ENCODE peak calls at places on chromosomes 11 and 22, in eight cellular contexts. X is mucosa of descending colon; S is stimulated activated CD4-positive, alpha-beta T cell treated with anti-CD3 and anti-CD28 coated beads, TNF-alpha, amount 100 ng/mL, for 1 hour; A is NCI-H2081; I is C1 segment of cervical spinal cord; V is LoVo; U is nephron progenitor cell; L is Peyer's patch. Z is an unnamed sample.

GRCh38 chr11:82701847-82702520 is 31.7 kb downstream of the FAM181B start:
- DNase-seq in L (no peak), I (no peak), U (peak), X (peak), V (no peak), A (peak), S (no peak), Z (no peak)

GRCh38 chr11:93743316-93743715 is 1.8 kb downstream of the C11orf54 start:
- DNase-seq in S (no peak), X (no peak), A (no peak), V (no peak), U (peak), L (no peak), I (no peak), Z (no peak)

GRCh38 chr11:1409108-1409851 is 19.5 kb downstream of the BRSK2 start:
- DNase-seq in A (no peak), L (no peak), U (no peak), S (no peak), V (no peak), I (no peak), X (no peak), Z (no peak)

GRCh38 chr11:20451568-20451967 is 64.1 kb downstream of the PRMT3 start:
- DNase-seq in V (no peak), A (no peak), S (no peak), I (no peak), U (no peak), X (no peak), L (no peak), Z (no peak)

GRCh38 chr11:64225608-64226506 is at the start of the genes NUDT22 and TRPT1:
- DNase-seq in V (peak), X (peak), I (peak), U (peak), S (peak), L (peak), A (peak), Z (peak)

GRCh38 chr22:46007003-46007847 is 30.3 kb upstream of the WNT7B start:
- DNase-seq in A (peak), X (no peak), I (no peak), S (no peak), U (no peak), L (no peak), V (peak), Z (no peak)

GRCh38 chr11:17846852-17847453 is 112.4 kb downstream of the KCNC1 start:
- DNase-seq in I (no peak), L (no peak), A (no peak), V (no peak), S (no peak), X (no peak), U (peak), Z (no peak)

GRCh38 chr11:1484716-1485503 is 1.7 kb downstream of the MOB2 start:
- DNase-seq in L (no peak), X (no peak), A (no peak), I (no peak), S (no peak), U (no peak), V (no peak), Z (no peak)

GRCh38 chr11:21412652-21413383 is 743.4 kb downstream of the NELL1 start:
- DNase-seq in I (no peak), S (no peak), L (no peak), A (no peak), U (no peak), X (no peak), V (no peak), Z (no peak)

GRCh38 chr22:37070744-37071143 is 19.2 kb downstream of the KCTD17 start:
- DNase-seq in L (no peak), U (no peak), V (no peak), S (no peak), A (no peak), I (no peak), X (no peak), Z (no peak)

GRCh38 chr11:14583252-14584105 is 60.1 kb upstream of the PDE3B start:
- DNase-seq in V (no peak), X (peak), L (no peak), A (no peak), U (no peak), S (no peak), I (no peak), Z (no peak)

GRCh38 chr11:65108469-65109123 is 3.1 kb upstream of the TM7SF2 start:
- DNase-seq in S (no peak), U (no peak), A (no peak), V (no peak), I (no peak), L (no peak), X (no peak), Z (no peak)

GRCh38 chr22:47129902-47130301 is 367.5 kb downstream of the TBC1D22A start:
- DNase-seq in U (no peak), X (peak), I (no peak), L (no peak), V (peak), A (no peak), S (no peak), Z (no peak)

GRCh38 chr11:23021287-23021863 is 161.1 kb upstream of the CCDC179 start:
- DNase-seq in S (no peak), X (peak), L (no peak), A (peak), I (no peak), V (peak), U (peak), Z (peak)

GRCh38 chr22:35376728-35377472 is 4.0 kb upstream of the HMOX1 start:
- DNase-seq in U (peak), X (peak), S (peak), L (peak), A (peak), I (peak), V (peak), Z (peak)

GRCh38 chr11:2569321-2569721 is 124.5 kb downstream of the KCNQ1 start:
- DNase-seq in I (no peak), S (no peak), U (no peak), V (no peak), L (no peak), A (no peak), X (no peak), Z (no peak)

GRCh38 chr11:34640050-34640971 is 19.4 kb downstream of the EHF start:
- DNase-seq in S (no peak), A (no peak), V (peak), U (no peak), X (peak), L (no peak), I (no peak), Z (no peak)

GRCh38 chr11:33043221-33043833 is 4.0 kb downstream of the TCP11L1 start:
- DNase-seq in A (no peak), L (no peak), X (no peak), V (no peak), S (no peak), U (no peak), I (no peak), Z (no peak)

GRCh38 chr11:121892863-121893262 is 223.2 kb downstream of the BLID start:
- DNase-seq in L (no peak), A (no peak), V (peak), U (no peak), X (no peak), S (no peak), I (no peak), Z (no peak)

GRCh38 chr22:44595841-44596341 is 97.9 kb upstream of the RTL6 start:
- DNase-seq in U (peak), L (no peak), S (no peak), X (no peak), V (no peak), A (no peak), I (no peak), Z (no peak)

GRCh38 chr11:117097567-117098268 is 510 bp downstream of the SIK3 start:
- DNase-seq in U (peak), A (peak), I (peak), V (no peak), S (peak), X (peak), L (peak), Z (peak)

GRCh38 chr11:2409026-2409553 is 8.5 kb downstream of the TSSC4 start:
- DNase-seq in U (peak), X (no peak), A (no peak), V (no peak), S (no peak), I (no peak), L (no peak), Z (no peak)

GRCh38 chr11:47511927-47512326 is 41.0 kb downstream of the CELF1 start:
- DNase-seq in X (no peak), A (no peak), V (no peak), U (no peak), I (no peak), S (no peak), L (no peak), Z (no peak)

GRCh38 chr11:57324154-57324885 is 432 bp downstream of the TNKS1BP1 start:
- DNase-seq in A (peak), X (peak), S (no peak), U (peak), V (no peak), L (no peak), I (no peak), Z (no peak)

GRCh38 chr22:42752912-42753311 is 32.2 kb upstream of the A4GALT start:
- DNase-seq in I (no peak), S (no peak), A (no peak), X (no peak), V (no peak), U (no peak), L (no peak), Z (no peak)